ENCODE peak calls at places on chromosomes 16 and 17, in six cellular contexts. L is GM12865, C is keratinocyte, Q is heart right ventricle, S is K562, P is psoas muscle. R is an unnamed sample.
A peak's percentile ranks its signal among the peaks of the same experiment; 100 is the strongest.

GRCh38 chr16:83356266-83356665 is 451.5 kb upstream of the HSBP1 start:
- DNase-seq in L (peak; percentile 63), C (peak; percentile 36), Q (no peak), S (peak; percentile 54), P (no peak), R (peak; percentile 25)

GRCh38 chr17:151886-152859 is 14.8 kb downstream of the SCGB1C2 start:
- DNase-seq in L (no peak), C (no peak), Q (no peak), S (no peak), P (peak; percentile 4), R (no peak)

GRCh38 chr17:74646231-74646630 is 22.7 kb upstream of the CD300E start:
- DNase-seq in L (peak; percentile 40), C (no peak), Q (no peak), S (peak; percentile 16), P (no peak), R (no peak)

GRCh38 chr16:88686062-88686438 is 257 bp downstream of the SNAI3 start:
- DNase-seq in L (no peak), C (no peak), Q (no peak), S (peak; percentile 63), P (no peak), R (peak; percentile 11)

GRCh38 chr16:84199861-84200260 is 8.9 kb downstream of the ADAD2 start:
- DNase-seq in L (no peak), C (no peak), Q (no peak), S (no peak), P (no peak), R (no peak)

GRCh38 chr16:84699147-84699711 is 571 bp upstream of the USP10 start:
- DNase-seq in L (no peak), C (no peak), Q (peak; percentile 6), S (peak; percentile 39), P (no peak), R (no peak)

GRCh38 chr16:88747588-88748301 is 37.3 kb downstream of the PIEZO1 start:
- DNase-seq in L (peak; percentile 75), C (no peak), Q (no peak), S (peak; percentile 88), P (no peak), R (no peak)

GRCh38 chr16:85173981-85174751 is 61.9 kb upstream of the CIBAR2 start:
- DNase-seq in L (no peak), C (no peak), Q (no peak), S (no peak), P (peak; percentile 73), R (no peak)

GRCh38 chr16:46830417-46830901 is 521 bp downstream of the C16orf87 start:
- DNase-seq in L (peak; percentile 51), C (no peak), Q (peak; percentile 12), S (no peak), P (peak; percentile 42), R (peak; percentile 47)

GRCh38 chr16:69273009-69273408 is 38.1 kb upstream of the VPS4A start:
- DNase-seq in L (no peak), C (no peak), Q (no peak), S (no peak), P (no peak), R (no peak)

GRCh38 chr16:9254863-9255262 is 163.4 kb downstream of the HAPSTR1 start:
- DNase-seq in L (no peak), C (no peak), Q (no peak), S (no peak), P (no peak), R (no peak)

GRCh38 chr17:75271233-75271954 is 363 bp upstream of the MIF4GD start:
- DNase-seq in L (peak; percentile 91), C (no peak), Q (peak; percentile 78), S (peak; percentile 96), P (peak; percentile 87), R (peak; percentile 75)

GRCh38 chr17:60901806-60902205 is 224.2 kb downstream of the BCAS3 start:
- DNase-seq in L (no peak), C (no peak), Q (no peak), S (no peak), P (no peak), R (no peak)

GRCh38 chr16:66287416-66287815 is 79.1 kb upstream of the CDH5 start:
- DNase-seq in L (no peak), C (no peak), Q (no peak), S (no peak), P (no peak), R (no peak)

GRCh38 chr16:67246081-67246944 is 968 bp downstream of the FHOD1 start:
- DNase-seq in L (peak; percentile 87), C (no peak), Q (peak; percentile 88), S (peak; percentile 79), P (peak; percentile 83), R (peak; percentile 81)

GRCh38 chr16:81315271-81316175 is 761 bp downstream of the GAN start:
- DNase-seq in L (peak; percentile 53), C (no peak), Q (peak; percentile 53), S (peak; percentile 54), P (peak; percentile 64), R (peak; percentile 51)

GRCh38 chr17:47785538-47786123 is 36.0 kb downstream of the OSBPL7 start:
- DNase-seq in L (peak; percentile 19), C (no peak), Q (no peak), S (peak; percentile 61), P (no peak), R (peak; percentile 76)

GRCh38 chr16:69166221-69166833 is 20.6 kb upstream of the SNTB2 start:
- DNase-seq in L (peak; percentile 35), C (no peak), Q (no peak), S (no peak), P (no peak), R (no peak)

GRCh38 chr17:36980281-36980761 is 31.6 kb downstream of the AATF start:
- DNase-seq in L (no peak), C (no peak), Q (no peak), S (no peak), P (no peak), R (no peak)

GRCh38 chr16:31112711-31113419 is 4.6 kb upstream of the KAT8 start:
- DNase-seq in L (no peak), C (no peak), Q (no peak), S (no peak), P (no peak), R (no peak)

GRCh38 chr16:84756830-84757229 is 57.0 kb downstream of the USP10 start:
- DNase-seq in L (no peak), C (no peak), Q (no peak), S (no peak), P (no peak), R (no peak)

GRCh38 chr16:75265911-75266701 is 14.7 kb upstream of the BCAR1 start:
- DNase-seq in L (peak; percentile 82), C (no peak), Q (peak; percentile 72), S (peak; percentile 95), P (peak; percentile 84), R (peak; percentile 93)
- TF ChIP-seq CTCF in L (no peak), C (no peak), Q (no peak), S (no peak), P (no peak), R (no peak)

GRCh38 chr17:81553018-81553615 is 964 bp upstream of the FAAP100 start:
- DNase-seq in L (peak; percentile 91), C (peak; percentile 33), Q (peak; percentile 73), S (peak; percentile 86), P (peak; percentile 77), R (peak; percentile 59)
- TF ChIP-seq CTCF in L (peak; percentile 3), C (peak; percentile 26), Q (no peak), S (peak; percentile 20), P (no peak), R (no peak)

GRCh38 chr16:53415504-53415903 is 18.8 kb upstream of the RBL2 start:
- DNase-seq in L (no peak), C (no peak), Q (no peak), S (no peak), P (no peak), R (peak; percentile 9)

GRCh38 chr16:53417976-53418375 is 16.3 kb upstream of the RBL2 start:
- DNase-seq in L (no peak), C (no peak), Q (no peak), S (no peak), P (no peak), R (no peak)

GRCh38 chr16:53417011-53417410 is 17.3 kb upstream of the RBL2 start:
- DNase-seq in L (no peak), C (no peak), Q (no peak), S (no peak), P (no peak), R (no peak)

GRCh38 chr16:53421248-53421647 is 13.0 kb upstream of the RBL2 start:
- DNase-seq in L (no peak), C (no peak), Q (no peak), S (no peak), P (no peak), R (no peak)
- TF ChIP-seq CTCF in L (no peak), C (no peak), Q (no peak), S (no peak), P (no peak), R (no peak)

GRCh38 chr17:68599091-68599872 is 1.9 kb downstream of the FAM20A start:
- DNase-seq in L (no peak), C (no peak), Q (no peak), S (no peak), P (no peak), R (no peak)

GRCh38 chr17:68599873-68600122 is 1.4 kb downstream of the FAM20A start:
- DNase-seq in L (no peak), C (no peak), Q (no peak), S (no peak), P (no peak), R (no peak)

GRCh38 chr17:68600881-68601564 is at the start of gene FAM20A:
- DNase-seq in L (no peak), C (no peak), Q (peak; percentile 38), S (no peak), P (peak; percentile 42), R (peak; percentile 19)

GRCh38 chr17:68601565-68602266 is 549 bp upstream of the FAM20A start:
- DNase-seq in L (no peak), C (no peak), Q (no peak), S (no peak), P (no peak), R (no peak)

DNA sequence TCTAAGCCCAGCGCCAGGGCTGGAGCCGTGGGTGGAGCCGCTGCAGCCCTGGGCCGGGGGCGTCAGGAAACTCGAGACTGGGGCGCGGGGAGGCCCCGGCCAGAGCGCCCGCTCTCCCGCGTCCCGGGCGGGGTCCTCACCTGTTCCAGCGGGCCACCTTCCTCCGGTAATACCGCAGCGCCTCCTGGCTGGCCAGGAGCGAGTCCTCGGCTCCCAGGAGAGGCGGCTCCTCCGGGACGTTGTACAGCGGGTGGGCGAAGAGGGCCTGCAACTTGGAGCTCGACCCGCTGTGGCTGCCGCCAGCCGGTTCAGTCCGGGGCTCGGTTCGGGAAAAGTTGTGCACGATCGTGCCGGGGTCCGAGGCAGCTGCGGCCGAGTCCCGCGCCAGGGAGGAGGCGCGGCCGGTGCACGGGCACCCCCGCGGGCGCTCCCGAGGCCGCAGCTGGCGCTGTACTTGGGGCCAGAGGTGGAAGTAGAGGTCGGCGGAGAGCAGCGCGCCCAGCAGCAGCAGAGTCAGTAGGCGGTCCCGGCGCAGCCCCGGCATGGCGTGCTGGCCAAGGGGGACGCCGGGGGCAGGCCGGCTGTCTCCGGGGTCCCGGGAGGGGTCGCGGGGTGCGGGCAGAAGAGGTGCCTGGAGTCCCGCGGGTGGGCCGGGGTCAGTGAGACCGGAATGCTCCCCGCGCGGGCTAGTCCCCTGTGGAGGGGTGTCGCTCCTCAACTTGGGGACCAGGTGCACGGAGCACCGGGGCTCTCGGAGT is 865 bp downstream of the FAM20A start:
- DNase-seq in L (peak; percentile 12), C (no peak), Q (peak; percentile 24), S (no peak), P (peak; percentile 50), R (peak; percentile 42)
- TF ChIP-seq CTCF in L (no peak), C (no peak), Q (peak; percentile 55), S (peak; percentile 13), P (no peak), R (no peak)